ENCODE peak calls at places on chromosome 18, in seven cellular contexts. D is fibroblast of the aortic adventitia, J is cardiac fibroblast, W is A549, A is kidney, E is colonic mucosa, C is WERI-Rb-1. R is an unnamed sample.

GRCh38 chr18:23810396-23810795 is 121.1 kb downstream of the LAMA3 start:
- DNase-seq in J (no peak), W (no peak), A (no peak), C (peak), D (no peak), E (no peak), R (no peak)

GRCh38 chr18:5941869-5942268 is 46.5 kb upstream of the TMEM200C start:
- DNase-seq in J (no peak), C (no peak), A (no peak), E (no peak), W (no peak), D (no peak), R (no peak)

GRCh38 chr18:9753863-9754262 is 45.8 kb downstream of the RAB31 start:
- DNase-seq in E (no peak), J (peak), D (no peak), A (no peak), W (peak), C (no peak), R (no peak)

GRCh38 chr18:48949606-48950535 is 894 bp downstream of the SMAD7 start:
- DNase-seq in J (peak), W (peak), E (peak), D (no peak), A (peak), C (peak), R (peak)

GRCh38 chr18:615773-616172 is 19.0 kb downstream of the CLUL1 start:
- DNase-seq in J (no peak), C (no peak), A (no peak), D (no peak), W (no peak), E (no peak), R (no peak)

GRCh38 chr18:49048361-49048760 is 97.6 kb upstream of the SMAD7 start:
- DNase-seq in D (peak), W (no peak), C (no peak), A (no peak), E (no peak), J (peak), R (no peak)

GRCh38 chr18:56488739-56489138 is 149.7 kb downstream of the TXNL1 start:
- DNase-seq in D (no peak), J (no peak), C (no peak), E (no peak), A (no peak), W (no peak), R (no peak)

GRCh38 chr18:39421319-39421718 is 1855.7 kb upstream of the CELF4 start:
- DNase-seq in W (no peak), C (no peak), E (no peak), D (peak), A (no peak), J (peak), R (no peak)

GRCh38 chr18:32899819-32900218 is 127.0 kb upstream of the KLHL14 start:
- DNase-seq in D (peak), A (no peak), C (no peak), W (no peak), J (no peak), E (no peak), R (no peak)

GRCh38 chr18:62526098-62527025 is 3.5 kb downstream of the ZCCHC2 start:
- DNase-seq in J (peak), W (peak), A (peak), C (peak), E (peak), D (peak), R (peak)

GRCh38 chr18:8988262-8988871 is 114.1 kb upstream of the NDUFV2 start:
- DNase-seq in J (peak), W (peak), A (no peak), C (peak), E (peak), D (peak), R (peak)

GRCh38 chr18:8657050-8657820 is 48.0 kb downstream of the RAB12 start:
- DNase-seq in E (no peak), A (no peak), J (no peak), W (no peak), D (no peak), C (peak), R (no peak)

GRCh38 chr18:62523631-62524442 is 1.0 kb downstream of the ZCCHC2 start:
- DNase-seq in A (peak), C (peak), E (peak), J (peak), W (peak), D (peak), R (peak)

GRCh38 chr18:76274470-76275289 is 220.4 kb downstream of the ZNF516 start:
- DNase-seq in D (no peak), C (peak), J (no peak), A (no peak), W (peak), E (no peak), R (peak)
- TF ChIP-seq CTCF in D (no peak), C (peak), J (no peak), A (peak), W (peak), E (no peak), R (no peak)

GRCh38 chr18:65938592-65939372 is 188.0 kb downstream of the CDH7 start:
- DNase-seq in A (no peak), W (peak), E (peak), J (peak), C (peak), D (no peak), R (peak)
- TF ChIP-seq CTCF in A (no peak), W (no peak), E (peak), J (peak), C (peak), D (no peak), R (no peak)

DNA sequence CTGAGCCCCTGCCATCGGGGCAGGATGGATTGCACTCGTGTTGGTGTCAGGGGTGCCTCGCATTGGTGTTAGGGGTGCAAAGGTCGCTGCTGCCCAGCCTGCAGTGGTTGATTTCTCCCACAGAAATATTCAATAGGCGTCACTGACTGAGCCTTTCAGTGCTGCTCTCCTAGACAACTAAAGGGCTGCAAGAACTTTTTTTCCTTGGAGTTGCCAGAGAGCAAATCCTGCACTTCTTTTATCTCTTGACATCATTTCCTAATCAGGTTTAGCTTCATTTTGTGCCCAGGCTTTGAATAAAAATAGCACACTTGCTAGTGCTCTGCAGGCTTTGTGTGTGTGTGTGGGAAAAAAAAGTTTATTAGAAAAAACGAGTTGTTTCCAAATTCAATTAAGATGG is 125.5 kb downstream of the SOCS6 start:
- DNase-seq in D (peak), C (no peak), J (peak), E (no peak), W (no peak), A (no peak), R (no peak)
- TF ChIP-seq CTCF in D (no peak), C (no peak), J (no peak), E (no peak), W (no peak), A (no peak), R (no peak)

DNA sequence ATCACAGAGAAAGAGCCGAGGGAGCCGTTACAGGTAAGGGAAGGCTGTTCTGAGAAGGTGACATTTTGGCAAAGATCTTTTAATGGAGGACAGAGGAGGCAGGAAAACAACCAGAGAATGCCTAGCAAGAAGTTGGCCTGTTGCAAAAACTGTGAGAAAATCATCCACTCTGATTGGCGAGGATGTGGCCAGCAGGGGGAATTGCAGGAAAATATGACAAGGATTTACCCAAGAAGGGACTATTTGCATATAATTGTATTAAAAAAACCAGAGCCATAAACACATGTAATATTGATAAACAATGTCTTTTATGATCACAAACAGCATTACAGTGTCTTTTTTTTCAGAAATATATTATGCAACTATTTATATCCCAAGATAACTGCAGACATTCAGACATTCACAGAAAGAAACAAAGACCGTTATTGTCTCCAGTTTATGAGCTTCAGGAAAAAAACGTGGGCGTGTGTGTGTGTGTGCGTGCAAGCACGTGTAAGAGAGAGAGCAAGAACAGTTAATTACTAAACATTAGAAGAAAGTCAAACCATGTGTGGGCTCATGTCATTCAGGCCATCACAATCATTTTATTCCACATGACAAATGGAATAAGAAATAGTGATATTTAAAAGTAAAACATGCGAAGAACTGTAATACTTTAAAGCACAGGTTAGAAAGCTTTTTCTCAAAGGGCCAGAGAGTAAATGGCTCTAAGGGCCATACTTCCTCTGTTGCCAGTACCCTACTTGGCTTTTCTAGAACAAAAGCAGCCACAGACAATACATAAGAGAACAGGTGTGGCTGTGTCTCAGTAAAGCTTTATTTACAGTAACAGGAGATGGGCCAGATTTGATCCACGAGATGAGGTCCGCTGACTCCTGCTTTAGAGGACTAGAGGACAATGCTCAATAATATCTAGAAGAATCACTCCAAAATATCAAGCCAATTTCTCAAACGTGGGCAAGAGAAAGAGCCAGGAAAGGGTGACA is 324.1 kb downstream of the DLGAP1 start:
- DNase-seq in C (no peak), D (no peak), J (peak), E (no peak), W (no peak), A (no peak), R (peak)
- TF ChIP-seq CTCF in C (no peak), D (peak), J (no peak), E (no peak), W (no peak), A (no peak), R (no peak)

DNA sequence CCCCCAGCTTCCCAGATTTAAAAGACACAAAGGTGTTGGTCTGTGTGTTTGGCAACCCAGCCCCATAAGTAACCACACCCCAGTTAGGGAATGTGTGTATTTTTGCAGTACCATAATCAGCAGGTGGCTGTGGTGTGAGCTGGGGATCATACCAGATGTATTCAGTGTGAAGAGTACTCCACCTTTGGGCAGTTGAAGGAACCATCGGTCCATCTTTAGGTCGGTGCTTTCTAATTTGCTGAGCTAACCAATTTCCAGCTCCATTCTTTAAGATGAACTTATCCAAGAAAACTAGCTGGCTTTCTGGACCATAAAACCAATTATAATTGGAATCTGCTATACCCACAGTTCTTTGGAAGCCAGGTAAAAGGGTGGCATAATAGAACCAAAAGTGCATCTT is 3.2 kb downstream of the DSEL start:
- DNase-seq in C (peak), W (peak), J (no peak), E (no peak), D (peak), A (no peak), R (no peak)
- TF ChIP-seq CTCF in C (peak), W (peak), J (peak), E (no peak), D (peak), A (no peak), R (no peak)

R was measured in Calu3.